ENCODE peak calls at places on chromosomes 3 and 15, in five cellular contexts. A is Panc1, N is GM12865, Y is OCI-LY7, Q is cardiac muscle cell. O is an unnamed sample.
A peak's percentile ranks its signal among the peaks of the same experiment; 100 is the strongest.

GRCh38 chr15:53962646-53963561 is 15.3 kb upstream of the UNC13C start:
- DNase-seq in A (no peak), N (peak; percentile 57), Y (peak; percentile 27), Q (peak; percentile 25), O (no peak)

GRCh38 chr15:66452971-66453580 is 44.5 kb downstream of the SNAPC5 start:
- DNase-seq in A (no peak), N (no peak), Y (peak; percentile 19), Q (no peak), O (peak; percentile 24)

GRCh38 chr15:47991376-47991775 is 129.4 kb upstream of the SLC24A5 start:
- DNase-seq in A (no peak), N (no peak), Y (no peak), Q (peak; percentile 26), O (no peak)

GRCh38 chr3:143612541-143612940 is 235.7 kb downstream of the SLC9A9 start:
- DNase-seq in A (no peak), N (no peak), Y (no peak), Q (no peak), O (no peak)

GRCh38 chr15:32852771-32853170 is 135.0 kb downstream of the GREM1 start:
- DNase-seq in A (no peak), N (no peak), Y (no peak), Q (no peak), O (no peak)

GRCh38 chr3:101849714-101850326 is 506 bp downstream of the NFKBIZ start:
- DNase-seq in A (no peak), N (peak; percentile 66), Y (peak; percentile 81), Q (no peak), O (peak; percentile 51)

GRCh38 chr15:98555173-98555515 is 93.2 kb upstream of the IGF1R start:
- DNase-seq in A (no peak), N (no peak), Y (no peak), Q (peak; percentile 5), O (no peak)

GRCh38 chr3:13009132-13009945 is 63.9 kb downstream of the IQSEC1 start:
- DNase-seq in A (no peak), N (peak; percentile 91), Y (peak; percentile 88), Q (peak; percentile 50), O (no peak)

GRCh38 chr15:85597155-85597815 is 197.4 kb downstream of the KLHL25 start:
- DNase-seq in A (no peak), N (no peak), Y (no peak), Q (no peak), O (no peak)

GRCh38 chr15:23072633-23073032 is 33.3 kb upstream of the TUBGCP5 start:
- DNase-seq in A (no peak), N (no peak), Y (no peak), Q (no peak), O (no peak)

GRCh38 chr3:46829699-46830208 is 33.5 kb downstream of the MYL3 start:
- DNase-seq in A (no peak), N (peak; percentile 80), Y (no peak), Q (no peak), O (no peak)

GRCh38 chr15:90264649-90265048 is 823 bp upstream of the NGRN start:
- DNase-seq in A (peak; percentile 17), N (peak; percentile 30), Y (peak; percentile 11), Q (no peak), O (peak; percentile 34)

GRCh38 chr15:57345584-57345983 is 30.7 kb upstream of the CGNL1 start:
- DNase-seq in A (no peak), N (no peak), Y (no peak), Q (peak; percentile 40), O (no peak)

GRCh38 chr15:67142142-67143092 is 77.0 kb downstream of the SMAD3 start:
- DNase-seq in A (no peak), N (no peak), Y (no peak), Q (peak; percentile 69), O (peak; percentile 89)

GRCh38 chr15:80699981-80700380 is 4.9 kb downstream of the ABHD17C start:
- DNase-seq in A (no peak), N (no peak), Y (no peak), Q (no peak), O (no peak)

GRCh38 chr15:47795864-47796263 is 78.6 kb downstream of the SEMA6D start:
- DNase-seq in A (no peak), N (no peak), Y (no peak), Q (no peak), O (no peak)

GRCh38 chr3:78765671-78766485 is 1001.9 kb downstream of the ROBO1 start:
- DNase-seq in A (no peak), N (no peak), Y (no peak), Q (no peak), O (no peak)

GRCh38 chr15:76349301-76350070 is 12.9 kb downstream of the ISL2 start:
- DNase-seq in A (no peak), N (no peak), Y (no peak), Q (no peak), O (no peak)

GRCh38 chr3:71537211-71537611 is 46.3 kb downstream of the FOXP1 start:
- DNase-seq in A (no peak), N (no peak), Y (no peak), Q (peak; percentile 96), O (peak; percentile 91)

GRCh38 chr15:69755571-69756310 is 303.1 kb downstream of the RPLP1 start:
- DNase-seq in A (no peak), N (peak; percentile 93), Y (peak; percentile 62), Q (peak; percentile 29), O (no peak)

GRCh38 chr3:171979081-171979480 is 60.3 kb upstream of the FNDC3B start:
- DNase-seq in A (no peak), N (no peak), Y (no peak), Q (no peak), O (no peak)

GRCh38 chr15:61828860-61829513 is 231.3 kb downstream of the VPS13C start:
- DNase-seq in A (no peak), N (no peak), Y (no peak), Q (no peak), O (peak; percentile 30)

GRCh38 chr3:195873971-195874370 is 34.4 kb downstream of the TNK2 start:
- DNase-seq in A (no peak), N (no peak), Y (no peak), Q (no peak), O (no peak)

GRCh38 chr3:74531491-74531890 is 83.0 kb downstream of the CNTN3 start:
- DNase-seq in A (no peak), N (no peak), Y (no peak), Q (peak; percentile 17), O (no peak)

GRCh38 chr3:149494759-149495580 is 20.5 kb downstream of the TM4SF4 start:
- DNase-seq in A (no peak), N (no peak), Y (no peak), Q (no peak), O (no peak)

GRCh38 chr3:128188326-128188725 is 35.0 kb downstream of the EEFSEC start:
- DNase-seq in A (no peak), N (no peak), Y (no peak), Q (no peak), O (no peak)

GRCh38 chr3:177642042-177642441 is 444.8 kb upstream of the TBL1XR1 start:
- DNase-seq in A (no peak), N (no peak), Y (no peak), Q (no peak), O (no peak)

GRCh38 chr15:75840659-75841058 is 2.6 kb upstream of the UBE2Q2 start:
- DNase-seq in A (no peak), N (no peak), Y (no peak), Q (peak; percentile 84), O (peak; percentile 81)

GRCh38 chr3:108180214-108180613 is 42.0 kb downstream of the IFT57 start:
- DNase-seq in A (no peak), N (no peak), Y (no peak), Q (peak; percentile 8), O (peak; percentile 53)

GRCh38 chr15:92714457-92715401 is 59.2 kb upstream of the FAM174B start:
- DNase-seq in A (no peak), N (peak; percentile 67), Y (peak; percentile 54), Q (peak; percentile 84), O (peak; percentile 72)

GRCh38 chr15:61364871-61365270 is 135.8 kb upstream of the RORA start:
- DNase-seq in A (no peak), N (no peak), Y (no peak), Q (no peak), O (no peak)

GRCh38 chr3:117399311-117400068 is 689.9 kb downstream of the TUSC7 start:
- DNase-seq in A (no peak), N (no peak), Y (no peak), Q (peak; percentile 60), O (peak; percentile 43)

GRCh38 chr3:12986521-12986920 is 86.7 kb downstream of the IQSEC1 start:
- DNase-seq in A (no peak), N (no peak), Y (no peak), Q (no peak), O (no peak)

GRCh38 chr15:45790325-45790943 is 155.6 kb downstream of the SQOR start:
- DNase-seq in A (peak; percentile 17), N (peak; percentile 19), Y (peak; percentile 74), Q (peak; percentile 51), O (no peak)

GRCh38 chr15:79282371-79283251 is at the start of gene ANKRD34C:
- DNase-seq in A (no peak), N (no peak), Y (no peak), Q (no peak), O (no peak)
- H3K4me3 ChIP-seq in A (no peak within 1 kb of the TSS), N (no peak within 1 kb of the TSS), Y (no peak within 1 kb of the TSS), Q (no peak within 1 kb of the TSS), O (no peak within 1 kb of the TSS)

DNA sequence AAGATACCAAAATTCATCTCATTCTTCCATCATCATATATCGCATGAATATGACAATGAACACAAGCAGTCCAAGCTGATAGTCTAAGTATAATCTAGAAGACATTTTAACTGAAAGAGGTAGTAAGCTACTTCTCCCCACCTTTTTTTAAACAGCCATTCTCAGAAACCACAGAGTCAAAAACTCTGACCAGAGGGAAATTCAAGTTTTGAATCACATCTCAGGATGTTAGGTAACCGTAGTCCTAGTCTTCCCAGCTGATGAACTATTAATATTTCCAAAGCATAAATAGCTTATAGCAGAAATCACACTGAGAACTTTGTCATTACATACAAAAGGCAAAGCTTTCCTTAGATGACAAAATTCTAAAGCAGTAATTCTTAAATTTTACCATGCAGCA is 25.8 kb downstream of the NPTN start:
- DNase-seq in A (no peak), N (no peak), Y (no peak), Q (no peak), O (no peak)
- H3K4me3 ChIP-seq in A (no peak overlapping the region), N (no peak overlapping the region), Y (no peak overlapping the region), Q (no peak overlapping the region), O (no peak overlapping the region)

GRCh38 chr3:187746479-187747335 is 1.4 kb upstream of the BCL6 start:
- DNase-seq in A (no peak), N (no peak), Y (peak; percentile 68), Q (peak; percentile 65), O (no peak)
- H3K4me3 ChIP-seq in A (peak overlapping the region; percentile 94), N (no peak overlapping the region), Y (peak overlapping the region; percentile 86), Q (peak overlapping the region; percentile 74), O (peak overlapping the region; percentile 66)

GRCh38 chr3:16697437-16698258 is 92.4 kb upstream of the DAZL start:
- DNase-seq in A (no peak), N (peak; percentile 21), Y (no peak), Q (peak; percentile 83), O (no peak)

GRCh38 chr3:16692486-16693378 is 87.5 kb upstream of the DAZL start:
- DNase-seq in A (no peak), N (peak; percentile 27), Y (no peak), Q (no peak), O (no peak)

GRCh38 chr3:16695710-16696109 is 90.5 kb upstream of the DAZL start:
- DNase-seq in A (no peak), N (no peak), Y (no peak), Q (no peak), O (no peak)

DNA sequence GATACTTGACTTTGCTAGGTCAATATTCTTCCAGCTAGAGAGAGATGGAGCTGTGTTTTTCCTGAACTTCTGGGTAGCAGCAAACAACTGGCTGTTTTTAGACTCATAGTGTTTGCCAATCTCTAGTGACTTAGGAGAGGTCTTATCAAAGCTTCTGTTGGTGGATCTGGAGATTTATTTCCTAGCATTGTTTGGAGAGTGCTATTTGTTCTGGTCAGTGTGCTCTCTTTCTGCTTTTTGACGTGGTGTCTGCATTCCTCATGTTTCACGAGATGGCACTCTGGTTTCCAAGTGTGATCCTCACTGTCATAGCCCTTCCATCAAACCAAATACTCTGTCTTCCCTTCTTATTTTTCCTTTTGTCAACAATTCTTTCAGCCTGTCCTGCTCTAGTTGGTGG is 88.6 kb upstream of the DAZL start:
- DNase-seq in A (no peak), N (no peak), Y (no peak), Q (no peak), O (no peak)
- H3K4me3 ChIP-seq in A (no peak overlapping the region), N (no peak overlapping the region), Y (no peak overlapping the region), Q (no peak overlapping the region), O (no peak overlapping the region)